ENCODE peak calls at places on chromosomes 6 and 20, in four cellular contexts. One of them, this sample, is unnamed.

GRCh38 chr6:135905604-135906300 is 54.3 kb downstream of the PDE7B start:
- DNase-seq in NCI-H1105: no peak
- DNase-seq in ureter: no peak
- DNase-seq in GF-D8: no peak
- DNase-seq in this sample: no peak

GRCh38 chr6:160337991-160338390 is 10.2 kb upstream of the SLC22A3 start:
- DNase-seq in GF-D8: no peak
- DNase-seq in NCI-H1105: no peak
- DNase-seq in ureter: no peak
- DNase-seq in this sample: no peak

GRCh38 chr20:8287328-8287727 is 155.3 kb downstream of the PLCB1 start:
- DNase-seq in GF-D8: no peak
- DNase-seq in ureter: no peak
- DNase-seq in NCI-H1105: no peak
- DNase-seq in this sample: no peak

GRCh38 chr6:69349776-69350175 is 447.0 kb downstream of the LMBRD1 start:
- DNase-seq in ureter: peak
- DNase-seq in NCI-H1105: no peak
- DNase-seq in GF-D8: no peak
- DNase-seq in this sample: no peak

GRCh38 chr6:142725024-142725770 is 219.8 kb downstream of the HIVEP2 start:
- DNase-seq in GF-D8: no peak
- DNase-seq in NCI-H1105: no peak
- DNase-seq in ureter: no peak
- DNase-seq in this sample: no peak

GRCh38 chr6:108592371-108593337 is 31.9 kb downstream of the FOXO3 start:
- DNase-seq in GF-D8: peak
- DNase-seq in NCI-H1105: no peak
- DNase-seq in ureter: no peak
- DNase-seq in this sample: no peak

GRCh38 chr6:169962604-169963469 is 211.4 kb downstream of the ERMARD start:
- DNase-seq in ureter: peak
- DNase-seq in NCI-H1105: no peak
- DNase-seq in GF-D8: no peak
- DNase-seq in this sample: no peak

GRCh38 chr20:17202668-17203067 is 24.2 kb upstream of the PCSK2 start:
- DNase-seq in GF-D8: no peak
- DNase-seq in NCI-H1105: no peak
- DNase-seq in ureter: no peak
- DNase-seq in this sample: peak

GRCh38 chr20:9388826-9389187 is 125.6 kb upstream of the LAMP5 start:
- DNase-seq in GF-D8: no peak
- DNase-seq in NCI-H1105: no peak
- DNase-seq in ureter: no peak
- DNase-seq in this sample: no peak

GRCh38 chr6:17877196-17877889 is 110.1 kb downstream of the KIF13A start:
- DNase-seq in ureter: no peak
- DNase-seq in GF-D8: no peak
- DNase-seq in NCI-H1105: no peak
- DNase-seq in this sample: no peak

GRCh38 chr6:158384671-158385110 is 72.4 kb downstream of the TULP4 start:
- DNase-seq in NCI-H1105: no peak
- DNase-seq in ureter: no peak
- DNase-seq in GF-D8: no peak
- DNase-seq in this sample: no peak

GRCh38 chr20:16265334-16265733 is 307.9 kb downstream of the KIF16B start:
- DNase-seq in GF-D8: no peak
- DNase-seq in ureter: no peak
- DNase-seq in NCI-H1105: no peak
- DNase-seq in this sample: peak

GRCh38 chr20:32443386-32443974 is 85.3 kb downstream of the ASXL1 start:
- DNase-seq in NCI-H1105: no peak
- DNase-seq in ureter: no peak
- DNase-seq in GF-D8: no peak
- DNase-seq in this sample: peak

GRCh38 chr6:112470396-112470795 is 123.3 kb downstream of the RFPL4B start:
- DNase-seq in ureter: no peak
- DNase-seq in NCI-H1105: no peak
- DNase-seq in GF-D8: no peak
- DNase-seq in this sample: no peak

GRCh38 chr20:49989234-49990065 is 6.7 kb downstream of the SNAI1 start:
- DNase-seq in NCI-H1105: no peak
- DNase-seq in GF-D8: no peak
- DNase-seq in ureter: no peak
- DNase-seq in this sample: peak

GRCh38 chr6:139588076-139588639 is 213.7 kb upstream of the CITED2 start:
- DNase-seq in NCI-H1105: peak
- DNase-seq in GF-D8: no peak
- DNase-seq in ureter: no peak
- DNase-seq in this sample: no peak

GRCh38 chr20:5510446-5510845 is 193.7 kb upstream of the PROKR2 start:
- DNase-seq in NCI-H1105: no peak
- DNase-seq in ureter: no peak
- DNase-seq in GF-D8: no peak
- DNase-seq in this sample: peak

GRCh38 chr6:166900956-166901607 is 55.3 kb downstream of the RNASET2 start:
- DNase-seq in GF-D8: no peak
- DNase-seq in ureter: no peak
- DNase-seq in NCI-H1105: no peak
- DNase-seq in this sample: no peak

GRCh38 chr6:9540126-9540525 is 874.7 kb downstream of the TFAP2A start:
- DNase-seq in ureter: no peak
- DNase-seq in GF-D8: no peak
- DNase-seq in NCI-H1105: no peak
- DNase-seq in this sample: no peak

GRCh38 chr20:41029150-41029872 is 689 bp downstream of the TOP1 start:
- DNase-seq in ureter: peak
- DNase-seq in GF-D8: no peak
- DNase-seq in NCI-H1105: peak
- DNase-seq in this sample: peak

GRCh38 chr20:62577447-62577846 is 64.9 kb upstream of the SLCO4A1 start:
- DNase-seq in ureter: no peak
- DNase-seq in NCI-H1105: no peak
- DNase-seq in GF-D8: no peak
- DNase-seq in this sample: no peak

GRCh38 chr6:111781055-111781708 is 92.1 kb downstream of the FYN start:
- DNase-seq in NCI-H1105: no peak
- DNase-seq in ureter: no peak
- DNase-seq in GF-D8: no peak
- DNase-seq in this sample: no peak

GRCh38 chr6:134979142-134979541 is 29.2 kb upstream of the ALDH8A1 start:
- DNase-seq in NCI-H1105: no peak
- DNase-seq in ureter: no peak
- DNase-seq in GF-D8: no peak
- DNase-seq in this sample: no peak

GRCh38 chr6:82145926-82146452 is 101.6 kb downstream of the IBTK start:
- DNase-seq in ureter: no peak
- DNase-seq in NCI-H1105: no peak
- DNase-seq in GF-D8: no peak
- DNase-seq in this sample: no peak

GRCh38 chr20:3864518-3864917 is 17.9 kb downstream of the MAVS start:
- DNase-seq in ureter: no peak
- DNase-seq in GF-D8: no peak
- DNase-seq in NCI-H1105: peak
- DNase-seq in this sample: no peak

GRCh38 chr6:6927437-6928361 is 180.1 kb upstream of the RREB1 start:
- DNase-seq in ureter: no peak
- DNase-seq in NCI-H1105: no peak
- DNase-seq in GF-D8: no peak
- DNase-seq in this sample: peak

GRCh38 chr6:130161627-130162404 is 60.9 kb downstream of the SAMD3 start:
- DNase-seq in ureter: no peak
- DNase-seq in GF-D8: no peak
- DNase-seq in NCI-H1105: no peak
- DNase-seq in this sample: no peak

GRCh38 chr6:84738996-84739865 is 25.2 kb downstream of the TBX18 start:
- DNase-seq in ureter: no peak
- DNase-seq in GF-D8: no peak
- DNase-seq in NCI-H1105: no peak
- DNase-seq in this sample: no peak

GRCh38 chr20:1893721-1894470 is 1.3 kb upstream of the SIRPA start:
- DNase-seq in GF-D8: peak
- DNase-seq in NCI-H1105: no peak
- DNase-seq in ureter: no peak
- DNase-seq in this sample: no peak